ENCODE peak calls at places on chromosomes 5 and 9, in eight cellular contexts. One of them, this sample, is unnamed. For H3K4me1 and H3K27me3, the result is how much of the 10 kb centered on the place peaks cover.

GRCh38 chr5:176548967-176549444 is at the start of gene CDHR2:
- DNase-seq in cardiac muscle cell: no peak
- DNase-seq in GM23338: no peak
- DNase-seq in GM23248: no peak
- DNase-seq in body of pancreas: no peak
- DNase-seq in right lobe of liver: no peak
- DNase-seq in pancreas: no peak
- DNase-seq in adrenal gland: no peak
- DNase-seq in this sample: no peak

GRCh38 chr9:22210936-22211335 is 201.8 kb upstream of the CDKN2B start:
- DNase-seq in cardiac muscle cell: no peak
- DNase-seq in GM23338: no peak
- DNase-seq in GM23248: no peak
- DNase-seq in body of pancreas: no peak
- DNase-seq in right lobe of liver: no peak
- DNase-seq in pancreas: no peak
- DNase-seq in adrenal gland: no peak
- DNase-seq in this sample: no peak

GRCh38 chr5:67693956-67694564 is 497.5 kb upstream of the CD180 start:
- DNase-seq in cardiac muscle cell: peak
- DNase-seq in GM23338: no peak
- DNase-seq in GM23248: peak
- DNase-seq in body of pancreas: peak
- DNase-seq in right lobe of liver: no peak
- DNase-seq in pancreas: no peak
- DNase-seq in adrenal gland: peak
- DNase-seq in this sample: no peak

GRCh38 chr9:86867658-86868313 is 79.5 kb downstream of the GAS1 start:
- DNase-seq in cardiac muscle cell: peak
- DNase-seq in GM23338: peak
- DNase-seq in GM23248: no peak
- DNase-seq in body of pancreas: peak
- DNase-seq in right lobe of liver: no peak
- DNase-seq in pancreas: no peak
- DNase-seq in adrenal gland: no peak
- DNase-seq in this sample: no peak

GRCh38 chr5:150672237-150672883 is 11.3 kb downstream of the MYOZ3 start:
- DNase-seq in cardiac muscle cell: peak
- DNase-seq in GM23338: peak
- DNase-seq in GM23248: peak
- DNase-seq in body of pancreas: peak
- DNase-seq in right lobe of liver: no peak
- DNase-seq in pancreas: peak
- DNase-seq in adrenal gland: peak
- DNase-seq in this sample: no peak

GRCh38 chr5:98428806-98429205 is 344.7 kb upstream of the RGMB start:
- DNase-seq in cardiac muscle cell: no peak
- DNase-seq in GM23338: no peak
- DNase-seq in GM23248: peak
- DNase-seq in body of pancreas: peak
- DNase-seq in right lobe of liver: no peak
- DNase-seq in pancreas: no peak
- DNase-seq in adrenal gland: peak
- DNase-seq in this sample: peak

GRCh38 chr9:119722384-119722783 is 353.1 kb upstream of the BRINP1 start:
- DNase-seq in cardiac muscle cell: no peak
- DNase-seq in GM23338: peak
- DNase-seq in GM23248: no peak
- DNase-seq in body of pancreas: no peak
- DNase-seq in right lobe of liver: no peak
- DNase-seq in pancreas: no peak
- DNase-seq in adrenal gland: no peak
- DNase-seq in this sample: no peak

GRCh38 chr9:127912296-127912695 is 4.5 kb downstream of the ST6GALNAC4 start:
- DNase-seq in cardiac muscle cell: no peak
- DNase-seq in GM23338: no peak
- DNase-seq in GM23248: no peak
- DNase-seq in body of pancreas: no peak
- DNase-seq in right lobe of liver: no peak
- DNase-seq in pancreas: peak
- DNase-seq in adrenal gland: no peak
- DNase-seq in this sample: no peak

GRCh38 chr5:127941646-127942045 is 141.9 kb upstream of the SLC12A2 start:
- DNase-seq in cardiac muscle cell: no peak
- DNase-seq in GM23338: no peak
- DNase-seq in GM23248: no peak
- DNase-seq in body of pancreas: no peak
- DNase-seq in right lobe of liver: no peak
- DNase-seq in pancreas: no peak
- DNase-seq in adrenal gland: no peak
- DNase-seq in this sample: peak

GRCh38 chr5:171601266-171601881 is 181.9 kb downstream of the FGF18 start:
- DNase-seq in cardiac muscle cell: no peak
- DNase-seq in GM23338: no peak
- DNase-seq in GM23248: no peak
- DNase-seq in body of pancreas: no peak
- DNase-seq in right lobe of liver: no peak
- DNase-seq in pancreas: no peak
- DNase-seq in adrenal gland: no peak
- DNase-seq in this sample: no peak

GRCh38 chr9:15021146-15021545 is 110.9 kb upstream of the FREM1 start:
- DNase-seq in cardiac muscle cell: no peak
- DNase-seq in GM23338: no peak
- DNase-seq in GM23248: no peak
- DNase-seq in body of pancreas: no peak
- DNase-seq in right lobe of liver: no peak
- DNase-seq in pancreas: no peak
- DNase-seq in adrenal gland: no peak
- DNase-seq in this sample: no peak

GRCh38 chr9:35827486-35827885 is 1.0 kb downstream of the FAM221B start:
- DNase-seq in cardiac muscle cell: no peak
- DNase-seq in GM23338: no peak
- DNase-seq in GM23248: peak
- DNase-seq in body of pancreas: no peak
- DNase-seq in right lobe of liver: no peak
- DNase-seq in pancreas: no peak
- DNase-seq in adrenal gland: no peak
- DNase-seq in this sample: no peak

GRCh38 chr5:52961238-52961637 is 27.9 kb upstream of the ITGA2 start:
- DNase-seq in cardiac muscle cell: no peak
- DNase-seq in GM23338: no peak
- DNase-seq in GM23248: peak
- DNase-seq in body of pancreas: no peak
- DNase-seq in right lobe of liver: no peak
- DNase-seq in pancreas: no peak
- DNase-seq in adrenal gland: no peak
- DNase-seq in this sample: no peak

GRCh38 chr5:61919920-61920319 is 386.1 kb upstream of the KIF2A start:
- DNase-seq in cardiac muscle cell: no peak
- DNase-seq in GM23338: no peak
- DNase-seq in GM23248: no peak
- DNase-seq in body of pancreas: peak
- DNase-seq in right lobe of liver: peak
- DNase-seq in pancreas: no peak
- DNase-seq in adrenal gland: no peak
- DNase-seq in this sample: no peak

GRCh38 chr5:1781107-1781506 is 18.5 kb downstream of the MRPL36 start:
- DNase-seq in cardiac muscle cell: no peak
- DNase-seq in GM23338: no peak
- DNase-seq in GM23248: no peak
- DNase-seq in body of pancreas: no peak
- DNase-seq in right lobe of liver: no peak
- DNase-seq in pancreas: no peak
- DNase-seq in adrenal gland: no peak
- DNase-seq in this sample: no peak

GRCh38 chr5:33205727-33206410 is 234.9 kb upstream of the TARS1 start:
- DNase-seq in cardiac muscle cell: no peak
- DNase-seq in GM23338: no peak
- DNase-seq in GM23248: no peak
- DNase-seq in body of pancreas: no peak
- DNase-seq in right lobe of liver: no peak
- DNase-seq in pancreas: no peak
- DNase-seq in adrenal gland: peak
- DNase-seq in this sample: no peak

DNA sequence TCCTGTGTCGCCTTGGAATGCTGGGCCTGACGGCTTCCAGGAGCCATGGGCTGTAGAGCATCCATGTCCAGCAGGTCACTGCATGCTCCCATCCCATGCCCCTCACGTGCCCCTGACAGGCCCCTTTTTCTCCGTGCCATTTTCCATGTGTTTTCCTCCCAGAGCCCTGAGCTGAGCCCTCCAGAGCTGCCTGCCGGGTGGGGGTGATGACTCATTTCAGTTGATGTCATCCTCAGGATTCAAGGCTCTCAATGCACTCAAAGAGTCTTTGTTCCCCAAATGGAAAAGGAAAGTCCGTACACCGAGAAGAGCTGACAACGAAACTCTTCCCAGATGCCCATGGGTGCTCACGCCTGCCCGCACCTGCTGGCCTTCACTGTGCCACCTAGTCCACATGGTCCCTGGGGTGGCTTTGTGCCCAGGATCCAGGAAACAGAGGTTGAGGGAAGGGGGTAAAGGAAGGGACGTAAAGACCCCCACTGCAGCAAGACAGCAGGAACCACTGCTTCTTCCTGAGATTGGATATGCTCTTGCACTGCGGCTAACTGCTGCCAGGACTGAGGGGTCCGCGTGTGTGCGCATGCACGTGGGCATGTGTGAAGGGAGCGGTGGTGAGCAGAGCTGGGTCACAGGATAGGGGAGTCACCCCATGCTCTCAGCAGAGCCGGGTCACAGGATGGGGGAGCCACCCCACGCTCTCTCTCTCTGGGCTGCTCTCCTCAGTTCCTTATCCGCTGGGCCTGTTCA is 27.6 kb downstream of the COL15A1 start:
- DNase-seq in cardiac muscle cell: peak
- DNase-seq in GM23338: no peak
- DNase-seq in GM23248: peak
- DNase-seq in body of pancreas: no peak
- DNase-seq in right lobe of liver: no peak
- DNase-seq in pancreas: no peak
- DNase-seq in adrenal gland: peak
- DNase-seq in this sample: peak
- H3K4me1 ChIP-seq in cardiac muscle cell: under half
- H3K4me1 ChIP-seq in GM23338: under half
- H3K4me1 ChIP-seq in GM23248: under half
- H3K4me1 ChIP-seq in body of pancreas: under half
- H3K4me1 ChIP-seq in right lobe of liver: under half
- H3K4me1 ChIP-seq in pancreas: under half
- H3K4me1 ChIP-seq in adrenal gland: under half
- H3K4me1 ChIP-seq in this sample: under half

GRCh38 chr9:113594484-113595299 is 131.2 kb downstream of the RGS3 start:
- DNase-seq in cardiac muscle cell: no peak
- DNase-seq in GM23338: no peak
- DNase-seq in GM23248: peak
- DNase-seq in body of pancreas: peak
- DNase-seq in right lobe of liver: peak
- DNase-seq in pancreas: no peak
- DNase-seq in adrenal gland: peak
- DNase-seq in this sample: no peak

GRCh38 chr9:113593682-113594281 is 130.3 kb downstream of the RGS3 start:
- DNase-seq in cardiac muscle cell: peak
- DNase-seq in GM23338: peak
- DNase-seq in GM23248: peak
- DNase-seq in body of pancreas: peak
- DNase-seq in right lobe of liver: peak
- DNase-seq in pancreas: peak
- DNase-seq in adrenal gland: peak
- DNase-seq in this sample: peak

GRCh38 chr9:113590991-113591898 is 127.7 kb downstream of the RGS3 start:
- DNase-seq in cardiac muscle cell: peak
- DNase-seq in GM23338: peak
- DNase-seq in GM23248: peak
- DNase-seq in body of pancreas: peak
- DNase-seq in right lobe of liver: peak
- DNase-seq in pancreas: peak
- DNase-seq in adrenal gland: peak
- DNase-seq in this sample: peak

GRCh38 chr9:113591899-113592625 is 128.5 kb downstream of the RGS3 start:
- DNase-seq in cardiac muscle cell: no peak
- DNase-seq in GM23338: no peak
- DNase-seq in GM23248: no peak
- DNase-seq in body of pancreas: no peak
- DNase-seq in right lobe of liver: peak
- DNase-seq in pancreas: peak
- DNase-seq in adrenal gland: no peak
- DNase-seq in this sample: no peak

GRCh38 chr9:113592806-113593575 is 129.5 kb downstream of the RGS3 start:
- DNase-seq in cardiac muscle cell: no peak
- DNase-seq in GM23338: no peak
- DNase-seq in GM23248: no peak
- DNase-seq in body of pancreas: no peak
- DNase-seq in right lobe of liver: peak
- DNase-seq in pancreas: no peak
- DNase-seq in adrenal gland: no peak
- DNase-seq in this sample: no peak
- H3K27ac ChIP-seq in cardiac muscle cell: peak
- H3K27ac ChIP-seq in GM23338: no peak
- H3K27ac ChIP-seq in GM23248: peak
- H3K27ac ChIP-seq in body of pancreas: peak
- H3K27ac ChIP-seq in right lobe of liver: peak
- H3K27ac ChIP-seq in pancreas: no peak
- H3K27ac ChIP-seq in adrenal gland: peak
- H3K27ac ChIP-seq in this sample: peak

DNA sequence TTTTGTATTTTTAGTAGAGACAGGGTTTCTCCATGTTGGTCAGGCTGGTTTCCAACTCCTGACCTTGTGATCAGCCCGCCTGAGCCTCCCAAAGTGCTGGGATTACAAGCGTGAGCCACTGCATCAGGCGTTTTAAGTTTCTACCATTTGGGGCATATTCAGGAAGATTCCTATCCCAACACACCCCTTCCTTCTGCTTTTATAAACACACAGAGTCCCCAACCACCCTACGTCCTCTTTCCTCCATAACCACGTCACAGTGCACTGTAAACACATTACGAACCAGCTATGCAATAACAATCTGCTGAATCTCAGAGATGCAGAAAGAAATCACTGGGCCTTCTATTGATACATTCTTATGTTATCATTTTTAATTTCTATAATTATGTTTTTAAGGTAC is 60.0 kb downstream of the KCNIP1 start:
- DNase-seq in cardiac muscle cell: no peak
- DNase-seq in GM23338: no peak
- DNase-seq in GM23248: no peak
- DNase-seq in body of pancreas: no peak
- DNase-seq in right lobe of liver: no peak
- DNase-seq in pancreas: no peak
- DNase-seq in adrenal gland: no peak
- DNase-seq in this sample: no peak
- H3K27me3 ChIP-seq in cardiac muscle cell: under half
- H3K27me3 ChIP-seq in GM23338: under half
- H3K27me3 ChIP-seq in GM23248: half or more
- H3K27me3 ChIP-seq in body of pancreas: under half
- H3K27me3 ChIP-seq in right lobe of liver: under half
- H3K27me3 ChIP-seq in pancreas: under half
- H3K27me3 ChIP-seq in adrenal gland: under half
- H3K27me3 ChIP-seq in this sample: under half

DNA sequence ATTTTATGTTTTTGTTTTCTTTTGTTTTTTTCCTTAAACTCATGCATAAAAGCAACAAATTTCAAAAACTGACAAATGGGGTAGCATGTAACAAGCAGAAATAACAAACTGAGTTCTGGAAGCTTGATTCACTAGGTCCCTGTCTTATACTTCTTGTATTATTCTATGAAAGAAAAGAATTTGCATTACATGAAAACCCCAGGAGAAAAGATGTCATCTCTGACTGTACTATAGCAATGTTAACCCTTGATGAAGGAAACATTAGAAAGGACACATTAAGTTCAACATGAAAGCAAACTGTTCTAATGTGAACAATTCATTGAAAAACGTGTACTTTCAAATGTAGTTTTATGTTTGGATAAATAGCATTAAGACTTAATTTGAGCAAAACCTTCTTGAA is 9.2 kb downstream of the RAB14 start:
- DNase-seq in cardiac muscle cell: no peak
- DNase-seq in GM23338: no peak
- DNase-seq in GM23248: peak
- DNase-seq in body of pancreas: no peak
- DNase-seq in right lobe of liver: no peak
- DNase-seq in pancreas: no peak
- DNase-seq in adrenal gland: no peak
- DNase-seq in this sample: no peak
- H3K4me1 ChIP-seq in cardiac muscle cell: half or more
- H3K4me1 ChIP-seq in GM23338: under half
- H3K4me1 ChIP-seq in GM23248: half or more
- H3K4me1 ChIP-seq in body of pancreas: half or more
- H3K4me1 ChIP-seq in right lobe of liver: under half
- H3K4me1 ChIP-seq in pancreas: under half
- H3K4me1 ChIP-seq in adrenal gland: half or more
- H3K4me1 ChIP-seq in this sample: under half